ENCODE peak calls at places on chromosomes 6 and 20, in five cellular contexts. Y is choroid plexus epithelial cell, I is psoas muscle, V is ovary, E is H1. R is an unnamed sample.

GRCh38 chr6:17418281-17419188 is 25.1 kb downstream of the CAP2 start:
- DNase-seq in I (no peak), Y (peak; percentile 50), V (no peak), E (no peak), R (peak; percentile 48)

GRCh38 chr6:42774201-42774600 is 7.7 kb upstream of the BICRAL start:
- DNase-seq in V (no peak), E (no peak), I (no peak), Y (no peak), R (no peak)

GRCh38 chr6:157570104-157570503 is 189.1 kb downstream of the ZDHHC14 start:
- DNase-seq in Y (no peak), I (no peak), E (no peak), V (no peak), R (no peak)

GRCh38 chr20:43529051-43529450 is 21.6 kb downstream of the L3MBTL1 start:
- DNase-seq in V (no peak), E (no peak), I (no peak), Y (no peak), R (no peak)

GRCh38 chr20:45945678-45946148 is 11.2 kb downstream of the PCIF1 start:
- DNase-seq in V (peak; percentile 58), I (no peak), Y (peak; percentile 89), E (no peak), R (peak; percentile 29)

GRCh38 chr20:36887779-36888133 is 11.8 kb downstream of the TLDC2 start:
- DNase-seq in I (no peak), E (no peak), V (no peak), Y (no peak), R (no peak)

GRCh38 chr20:32467506-32468312 is 109.6 kb downstream of the ASXL1 start:
- DNase-seq in E (no peak), V (peak; percentile 48), Y (no peak), I (no peak), R (no peak)

GRCh38 chr6:154157706-154158105 is 118.7 kb downstream of the OPRM1 start:
- DNase-seq in V (no peak), E (no peak), I (no peak), Y (no peak), R (no peak)

GRCh38 chr6:37131104-37131959 is 38.6 kb upstream of the PIM1 start:
- DNase-seq in E (no peak), Y (no peak), I (peak; percentile 82), V (no peak), R (peak; percentile 52)

GRCh38 chr6:15079288-15079817 is 166.5 kb upstream of the JARID2 start:
- DNase-seq in Y (no peak), E (no peak), I (no peak), V (no peak), R (no peak)

GRCh38 chr6:144675231-144675861 is 390.2 kb downstream of the UTRN start:
- DNase-seq in I (peak; percentile 20), E (no peak), Y (peak; percentile 96), V (peak; percentile 24), R (peak; percentile 93)

GRCh38 chr20:51700809-51701285 is 67.3 kb downstream of the ATP9A start:
- DNase-seq in V (no peak), E (no peak), I (no peak), Y (peak; percentile 71), R (peak; percentile 65)

GRCh38 chr6:132736239-132736638 is 21.5 kb downstream of the VNN2 start:
- DNase-seq in E (no peak), I (no peak), V (no peak), Y (peak; percentile 55), R (no peak)

GRCh38 chr6:122361314-122361979 is 38.0 kb upstream of the HSF2 start:
- DNase-seq in E (peak; percentile 49), I (no peak), Y (no peak), V (no peak), R (no peak)

GRCh38 chr20:47568019-47568418 is 66.3 kb downstream of the NCOA3 start:
- DNase-seq in I (no peak), V (no peak), E (no peak), Y (peak; percentile 87), R (peak; percentile 89)

GRCh38 chr6:105982761-105983600 is 103.2 kb upstream of the PRDM1 start:
- DNase-seq in Y (no peak), V (no peak), E (no peak), I (no peak), R (no peak)

GRCh38 chr6:129835691-129836090 is 25.4 kb downstream of the TMEM244 start:
- DNase-seq in Y (no peak), I (no peak), E (no peak), V (no peak), R (no peak)

GRCh38 chr6:168342626-168343025 is 23.0 kb upstream of the DACT2 start:
- DNase-seq in Y (no peak), V (no peak), I (no peak), E (no peak), R (no peak)

GRCh38 chr6:154276810-154277577 is 79.6 kb downstream of the IPCEF1 start:
- DNase-seq in E (no peak), V (no peak), I (no peak), Y (peak; percentile 74), R (peak; percentile 60)

GRCh38 chr20:1555952-1556351 is 1.6 kb downstream of the SIRPD start:
- DNase-seq in Y (no peak), V (no peak), I (no peak), E (no peak), R (no peak)

GRCh38 chr6:24861934-24862333 is 63.2 kb upstream of the ARMH2 start:
- DNase-seq in E (no peak), I (no peak), V (no peak), Y (no peak), R (no peak)

GRCh38 chr20:35151739-35152138 is 4.6 kb upstream of the EDEM2 start:
- DNase-seq in V (no peak), E (no peak), I (no peak), Y (no peak), R (peak; percentile 85)

GRCh38 chr20:57061058-57061900 is 205.2 kb downstream of the BMP7 start:
- DNase-seq in V (no peak), Y (peak; percentile 67), I (no peak), E (peak; percentile 75), R (peak; percentile 54)

GRCh38 chr20:5400164-5400762 is 83.5 kb upstream of the PROKR2 start:
- DNase-seq in I (no peak), V (no peak), Y (peak; percentile 56), E (peak; percentile 57), R (peak; percentile 32)

GRCh38 chr20:24692429-24693190 is 223.2 kb downstream of the SYNDIG1 start:
- DNase-seq in Y (no peak), E (peak; percentile 37), V (no peak), I (no peak), R (no peak)

GRCh38 chr20:59044796-59045195 is 2.2 kb upstream of the PRELID3B start:
- DNase-seq in V (no peak), Y (no peak), I (no peak), E (no peak), R (no peak)

GRCh38 chr6:111668410-111668809 is 62.7 kb upstream of the TRAF3IP2 start:
- DNase-seq in E (no peak), V (no peak), Y (no peak), I (no peak), R (no peak)
- TF ChIP-seq CTCF in E (no peak), V (no peak), Y (peak; percentile 53), I (peak; percentile 48), R (peak; percentile 38)

DNA sequence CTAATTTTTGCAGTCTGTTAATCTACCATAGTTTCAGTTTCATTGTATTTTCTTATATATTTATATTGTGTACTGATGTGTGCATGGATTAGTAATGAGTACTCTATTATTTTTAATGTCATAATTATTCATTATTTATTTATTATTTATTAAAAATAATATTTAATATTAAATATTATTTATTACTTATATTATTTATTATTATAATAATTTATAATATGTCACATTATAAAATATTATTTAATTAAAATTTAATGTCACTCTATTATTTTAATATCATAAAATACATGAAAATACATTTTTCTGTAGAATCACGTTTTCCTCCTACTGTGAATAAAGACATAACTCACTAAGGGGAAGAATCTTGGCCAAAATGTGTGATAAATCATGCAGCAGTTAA is 30.5 kb downstream of the POM121L2 start:
- DNase-seq in V (no peak), Y (no peak), I (no peak), E (no peak), R (no peak)
- H3K4me3 ChIP-seq in V (no peak overlapping the region), Y (no peak overlapping the region), I (no peak overlapping the region), E (peak overlapping the region; percentile 85), R (no peak overlapping the region)

GRCh38 chr6:30071858-30072257 is 3.7 kb downstream of the RNF39 start:
- DNase-seq in Y (no peak), E (no peak), V (no peak), I (no peak), R (no peak)

GRCh38 chr6:30074331-30075093 is 1.1 kb downstream of the RNF39 start:
- DNase-seq in E (peak; percentile 80), V (peak; percentile 38), Y (no peak), I (no peak), R (peak; percentile 8)

GRCh38 chr6:30073489-30074240 is 1.9 kb downstream of the RNF39 start:
- DNase-seq in E (no peak), I (no peak), Y (no peak), V (no peak), R (no peak)

GRCh38 chr6:30067460-30068139 is 602 bp downstream of the PPP1R11 start:
- DNase-seq in Y (no peak), V (peak; percentile 88), E (no peak), I (no peak), R (no peak)

DNA sequence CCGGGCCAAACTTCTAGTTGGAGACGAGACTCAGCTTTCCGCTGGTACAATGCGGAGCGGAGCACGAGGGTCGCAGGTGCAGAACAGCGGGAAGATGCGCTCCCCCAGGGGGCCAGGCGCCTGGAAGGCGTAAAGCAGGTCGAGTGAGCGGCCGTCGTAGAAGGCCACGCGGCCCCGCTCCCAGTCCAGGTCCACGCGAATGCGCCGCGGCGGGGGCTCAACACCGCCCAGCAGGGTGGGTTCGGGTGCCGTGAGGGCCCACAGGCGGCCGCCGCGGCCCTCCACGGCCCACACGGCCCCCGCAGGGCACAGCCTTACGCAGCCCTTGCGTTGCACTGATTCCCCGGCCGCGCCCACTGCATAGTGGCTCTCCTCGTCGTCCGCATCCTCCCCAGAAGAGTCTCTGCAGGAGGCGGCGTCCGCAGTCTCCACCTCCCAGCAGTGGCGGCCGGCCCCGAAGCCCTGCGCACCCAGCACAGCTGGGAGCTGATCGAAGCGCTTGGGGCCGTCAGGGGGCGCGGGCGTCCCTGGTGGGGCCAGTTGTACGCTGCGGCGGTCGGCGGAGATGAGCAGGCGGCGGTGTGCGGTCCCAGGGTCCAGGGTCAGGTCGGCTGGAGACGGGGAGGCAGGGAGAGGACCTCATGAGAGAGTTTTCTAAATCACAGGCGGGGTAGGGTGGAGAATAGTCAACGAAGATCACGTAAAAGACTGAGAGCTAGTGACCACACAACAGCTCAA is 4.3 kb downstream of the PPP1R11 start:
- DNase-seq in V (peak; percentile 42), I (peak; percentile 29), Y (peak; percentile 54), E (peak; percentile 61), R (peak; percentile 53)
- TF ChIP-seq CTCF in V (no peak), I (no peak), Y (peak; percentile 31), E (no peak), R (peak; percentile 30)

DNA sequence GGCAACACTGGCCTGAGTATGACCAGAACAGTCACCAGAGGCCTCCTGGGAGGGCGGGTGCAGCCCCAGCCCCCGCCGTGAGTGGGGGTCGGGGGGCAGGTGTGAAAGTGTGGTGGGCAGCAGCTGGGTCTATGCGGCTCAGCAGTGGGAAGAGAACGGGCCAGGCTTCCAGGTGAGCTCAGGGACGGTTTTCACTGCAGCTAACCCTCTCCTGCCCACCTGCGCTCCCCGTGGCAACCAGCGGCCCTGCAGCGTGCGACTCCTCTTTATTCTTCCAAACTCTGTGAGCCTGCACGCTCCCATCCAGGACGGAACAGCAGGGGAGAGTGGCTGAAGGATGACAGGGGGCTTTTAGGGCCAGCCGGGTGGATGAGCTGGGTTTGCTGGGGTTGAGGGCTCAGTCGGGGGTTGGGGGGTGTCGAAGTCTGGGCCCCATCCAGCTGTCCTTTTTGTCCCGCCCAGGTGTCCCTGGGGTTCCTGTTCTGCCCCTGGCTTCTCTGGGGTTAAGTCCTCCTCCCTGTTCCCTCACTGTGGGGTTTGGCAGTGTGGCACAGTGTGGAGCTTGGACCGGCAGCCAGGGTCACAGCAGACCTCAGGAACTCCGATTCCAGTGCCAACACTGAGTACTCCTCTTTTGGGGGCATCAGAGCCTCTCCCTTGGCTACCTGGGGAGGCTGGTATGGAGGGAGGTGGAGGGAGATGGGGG is 859 bp upstream of the BIRC7 start:
- DNase-seq in E (peak; percentile 85), Y (no peak), I (no peak), V (no peak), R (no peak)
- H3K4me3 ChIP-seq in E (no peak overlapping the region), Y (no peak overlapping the region), I (no peak overlapping the region), V (no peak overlapping the region), R (no peak overlapping the region)